ENCODE peak calls at places on chromosomes 12 and 14, in nine cellular contexts. Z is mucosa of descending colon, L is BJ, Y is endothelial cell, Q is WERI-Rb-1, X is WTC11, F is foreskin fibroblast, A is mammary epithelial cell, H is osteocyte. O is an unnamed sample.

GRCh38 chr12:52945389-52946232 is 3.3 kb upstream of the KRT18 start:
- DNase-seq in L (no peak), X (peak), Q (no peak), F (peak), H (no peak), A (peak), Y (no peak), Z (no peak), O (no peak)

GRCh38 chr12:51941011-51941561 is 10.4 kb upstream of the ACVR1B start:
- DNase-seq in L (no peak), Y (no peak), Q (no peak), H (peak), Z (no peak), F (peak), A (no peak), X (no peak), O (no peak)

GRCh38 chr14:42192659-42193425 is 586.2 kb downstream of the LRFN5 start:
- DNase-seq in Z (no peak), X (no peak), Y (no peak), A (peak), L (peak), Q (no peak), H (no peak), F (peak), O (no peak)

GRCh38 chr14:92984082-92984788 is 61.3 kb downstream of the CHGA start:
- DNase-seq in H (no peak), F (no peak), A (no peak), Y (no peak), Z (peak), X (no peak), L (no peak), Q (no peak), O (no peak)

GRCh38 chr14:24609667-24610344 is at the start of gene GZMH:
- DNase-seq in Q (no peak), A (no peak), X (no peak), F (no peak), Y (no peak), Z (no peak), L (no peak), H (no peak), O (no peak)

GRCh38 chr12:75481774-75482173 is 1.2 kb downstream of the GLIPR1 start:
- DNase-seq in L (no peak), F (peak), Z (no peak), X (no peak), A (peak), H (no peak), Y (no peak), Q (no peak), O (no peak)

GRCh38 chr12:19896534-19896933 is 457.2 kb downstream of the AEBP2 start:
- DNase-seq in Z (no peak), L (no peak), X (no peak), F (no peak), H (no peak), Q (no peak), Y (no peak), A (no peak), O (no peak)

GRCh38 chr12:93705237-93705636 is 28.1 kb downstream of the CRADD start:
- DNase-seq in L (no peak), H (no peak), Y (no peak), Q (no peak), A (no peak), F (no peak), Z (no peak), X (no peak), O (no peak)

GRCh38 chr12:46553266-46553665 is 180.7 kb upstream of the SLC38A2 start:
- DNase-seq in H (no peak), Q (no peak), F (peak), Y (no peak), Z (no peak), L (no peak), A (peak), X (no peak), O (no peak)

GRCh38 chr12:78966926-78967325 is 102.4 kb downstream of the SYT1 start:
- DNase-seq in A (no peak), X (no peak), H (no peak), F (no peak), Z (no peak), Y (no peak), Q (no peak), L (no peak), O (no peak)

GRCh38 chr12:52252728-52253328 is 19.8 kb downstream of the KRT7 start:
- DNase-seq in X (no peak), L (no peak), A (peak), Z (no peak), Q (no peak), H (no peak), Y (no peak), F (no peak), O (no peak)

GRCh38 chr12:126966498-126966897 is 1300.5 kb upstream of the TMEM132C start:
- DNase-seq in A (no peak), F (no peak), Q (peak), X (no peak), H (no peak), Y (no peak), Z (no peak), L (no peak), O (no peak)

GRCh38 chr14:42884100-42884499 is 1277.4 kb downstream of the LRFN5 start:
- DNase-seq in X (no peak), Q (no peak), F (peak), H (no peak), Y (no peak), A (peak), L (no peak), Z (no peak), O (no peak)

GRCh38 chr12:19970826-19971225 is 397.5 kb upstream of the PDE3A start:
- DNase-seq in A (no peak), Z (no peak), Q (no peak), F (no peak), L (no peak), X (no peak), Y (no peak), H (no peak), O (no peak)

GRCh38 chr14:53231166-53231565 is 78.0 kb upstream of the DDHD1 start:
- DNase-seq in F (no peak), A (no peak), Z (no peak), Q (no peak), Y (no peak), X (no peak), L (no peak), H (no peak), O (no peak)

GRCh38 chr12:22190-22529 is 44.4 kb upstream of the IQSEC3 start:
- DNase-seq in Z (no peak), A (no peak), L (no peak), Y (no peak), F (no peak), Q (no peak), X (no peak), H (peak), O (no peak)

GRCh38 chr12:106696861-106697417 is 77.5 kb upstream of the RIC8B start:
- DNase-seq in Z (no peak), L (no peak), A (no peak), F (no peak), Y (no peak), H (no peak), Q (no peak), X (no peak), O (no peak)

GRCh38 chr12:115261691-115262398 is 577.9 kb upstream of the TBX3 start:
- DNase-seq in L (no peak), X (no peak), Z (peak), Q (no peak), Y (no peak), F (peak), A (no peak), H (no peak), O (no peak)

GRCh38 chr14:104040539-104040938 is 45.0 kb upstream of the ASPG start:
- DNase-seq in Z (no peak), H (no peak), F (no peak), Y (no peak), X (no peak), L (no peak), Q (no peak), A (no peak), O (no peak)

GRCh38 chr12:54419088-54419887 is at the start of gene ITGA5:
- DNase-seq in Y (peak), Q (peak), F (peak), Z (peak), A (peak), H (no peak), L (no peak), X (peak), O (peak)

GRCh38 chr12:90124914-90125313 is 416.3 kb upstream of the ATP2B1 start:
- DNase-seq in F (no peak), H (no peak), Q (no peak), A (no peak), Z (no peak), Y (no peak), L (no peak), X (no peak), O (no peak)

GRCh38 chr14:59454131-59454530 is 11.0 kb downstream of the GPR135 start:
- DNase-seq in A (peak), L (peak), Z (no peak), X (no peak), Y (no peak), Q (no peak), H (no peak), F (peak), O (no peak)

GRCh38 chr14:68442828-68443460 is 349.9 kb downstream of the ZFP36L1 start:
- DNase-seq in X (no peak), L (peak), Q (no peak), Y (no peak), F (peak), Z (no peak), H (no peak), A (peak), O (no peak)

GRCh38 chr14:51395361-51395849 is 155.4 kb downstream of the TMX1 start:
- DNase-seq in Y (peak), X (peak), F (peak), A (peak), Q (peak), H (no peak), L (peak), Z (peak), O (peak)

GRCh38 chr14:89856871-89857345 is 97.6 kb downstream of the EFCAB11 start:
- DNase-seq in Q (no peak), A (peak), H (no peak), Z (no peak), X (no peak), F (no peak), Y (no peak), L (peak), O (no peak)

GRCh38 chr12:15996254-15996653 is 85.1 kb downstream of the DERA start:
- DNase-seq in A (no peak), Q (peak), L (no peak), H (no peak), Y (no peak), F (peak), Z (no peak), X (no peak), O (no peak)

GRCh38 chr12:15627995-15628945 is 160.9 kb downstream of the EPS8 start:
- DNase-seq in F (no peak), Z (no peak), A (no peak), H (no peak), Q (no peak), X (no peak), Y (no peak), L (no peak), O (no peak)

GRCh38 chr12:29738416-29738815 is 45.3 kb downstream of the TMTC1 start:
- DNase-seq in L (no peak), Z (no peak), Y (no peak), F (no peak), A (no peak), Q (no peak), H (no peak), X (no peak), O (no peak)

GRCh38 chr12:25131270-25131669 is 63.7 kb downstream of the DNAI7 start:
- DNase-seq in Z (no peak), A (no peak), Q (no peak), X (no peak), Y (no peak), H (no peak), F (no peak), L (no peak), O (no peak)

GRCh38 chr12:49626169-49626835 is 2.9 kb downstream of the PRPF40B start:
- DNase-seq in Y (no peak), H (no peak), Q (no peak), F (no peak), Z (no peak), L (no peak), A (peak), X (no peak), O (no peak)
- TF ChIP-seq CTCF in Y (no peak), H (no peak), Q (no peak), F (peak), Z (no peak), L (no peak), A (no peak), X (no peak), O (no peak)

DNA sequence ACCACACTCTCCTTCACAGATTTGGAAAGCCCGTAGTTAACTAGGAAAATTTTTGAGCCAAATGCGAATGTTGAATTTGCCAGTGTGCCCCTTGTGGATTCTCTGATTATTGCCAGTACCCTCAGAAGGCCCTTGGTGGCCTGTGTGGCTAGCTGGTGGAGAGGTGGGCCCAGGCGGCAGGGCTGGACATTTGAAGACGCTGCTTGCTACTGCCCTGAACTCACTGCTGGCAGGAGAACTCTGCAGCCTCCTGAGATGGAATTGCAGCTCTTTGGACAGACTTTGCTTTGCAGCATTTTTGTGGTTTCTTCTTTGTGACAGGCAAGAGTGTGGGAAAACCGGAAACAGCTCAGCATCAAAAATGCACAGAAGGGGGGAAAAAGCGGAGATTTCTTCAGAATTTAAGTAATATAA is 97.6 kb downstream of the TGFB3 start:
- DNase-seq in Z (no peak), Y (peak), Q (no peak), X (no peak), F (peak), A (peak), L (peak), H (peak), O (no peak)
- TF ChIP-seq CTCF in Z (no peak), Y (peak), Q (peak), X (no peak), F (peak), A (peak), L (peak), H (peak), O (no peak)

GRCh38 chr12:119835068-119835467 is 42.1 kb downstream of the CIT start:
- DNase-seq in L (no peak), H (no peak), A (no peak), X (peak), Z (no peak), Y (no peak), Q (peak), F (peak), O (no peak)
- TF ChIP-seq CTCF in L (peak), H (no peak), A (no peak), X (no peak), Z (no peak), Y (no peak), Q (peak), F (peak), O (no peak)

DNA sequence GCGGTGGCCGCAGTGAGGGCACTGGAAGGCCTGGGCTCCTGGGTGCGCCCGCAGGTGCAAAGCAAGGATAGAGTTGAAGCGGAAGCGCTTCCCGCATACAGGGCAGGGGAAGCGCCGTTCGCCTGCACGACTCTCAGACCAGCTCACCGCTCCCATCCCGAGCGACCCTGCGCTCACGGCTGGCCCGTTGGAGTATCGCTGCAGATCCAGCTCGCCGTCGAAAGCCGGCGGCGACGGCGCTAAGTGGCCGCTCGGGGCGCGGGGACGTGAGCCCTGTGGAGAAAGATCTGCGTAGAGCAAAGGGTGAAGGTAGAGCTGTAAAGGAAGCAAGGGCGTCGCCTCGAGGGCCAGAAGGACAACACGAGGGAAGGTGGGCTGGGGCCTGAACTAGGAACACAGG is 5.4 kb downstream of the ZNF219 start:
- DNase-seq in Z (no peak), X (peak), F (no peak), H (no peak), A (no peak), Q (no peak), L (no peak), Y (no peak), O (no peak)
- TF ChIP-seq CTCF in Z (no peak), X (no peak), F (no peak), H (no peak), A (no peak), Q (no peak), L (no peak), Y (no peak), O (no peak)

GRCh38 chr12:85424581-85425348 is 144.7 kb downstream of the ALX1 start:
- DNase-seq in L (no peak), H (no peak), A (no peak), X (peak), Y (peak), Z (no peak), Q (no peak), F (peak), O (no peak)
- TF ChIP-seq CTCF in L (peak), H (peak), A (peak), X (no peak), Y (peak), Z (no peak), Q (no peak), F (peak), O (peak)

DNA sequence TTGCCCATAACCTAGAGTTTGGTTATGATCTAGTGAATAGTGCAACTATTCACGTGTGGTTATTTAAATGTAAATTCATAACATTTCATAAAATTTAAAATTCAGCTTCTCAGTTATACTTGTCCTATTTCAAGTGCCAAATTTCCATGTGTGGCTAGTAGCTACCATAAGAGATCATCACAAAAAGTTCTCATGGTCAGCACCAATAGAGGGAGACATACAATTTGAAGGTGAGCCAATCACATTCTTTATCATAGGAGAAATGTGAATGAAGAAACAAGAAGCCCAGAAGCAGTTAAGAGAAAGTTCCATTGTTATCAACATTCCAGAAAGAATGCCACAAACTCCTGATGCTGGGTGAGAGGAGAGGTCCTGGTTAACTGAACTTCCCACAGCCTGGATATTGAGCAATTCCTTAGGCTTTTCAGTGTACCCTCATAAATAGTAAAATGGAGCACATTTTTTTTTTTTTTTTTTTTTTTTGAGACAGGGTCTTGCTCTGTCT is 892.9 kb upstream of the USP15 start:
- DNase-seq in Y (no peak), Q (no peak), L (no peak), Z (no peak), H (no peak), F (no peak), A (no peak), X (no peak), O (no peak)
- TF ChIP-seq CTCF in Y (no peak), Q (no peak), L (no peak), Z (no peak), H (no peak), F (peak), A (no peak), X (no peak), O (no peak)

O was measured in mesothelial cell of epicardium.